ENCODE peak calls at places on chromosomes 5 and 9, in four cellular contexts. D, M, H and Z are unnamed samples.

GRCh38 chr9:91187965-91188344 is 173.8 kb downstream of the AUH start:
- DNase-seq in D (no peak), M (peak; percentile 92), H (peak; percentile 87), Z (no peak)

GRCh38 chr9:71896762-71897161 is 14.2 kb downstream of the ABHD17B start:
- DNase-seq in D (no peak), M (no peak), H (no peak), Z (no peak)

GRCh38 chr5:107869459-107870115 is 198.8 kb upstream of the EFNA5 start:
- DNase-seq in D (no peak), M (peak; percentile 69), H (peak; percentile 85), Z (no peak)

GRCh38 chr5:132264546-132265335 is 7.2 kb downstream of the PDLIM4 start:
- DNase-seq in D (peak; percentile 2), M (no peak), H (no peak), Z (no peak)

GRCh38 chr5:74613283-74613682 is 27.2 kb downstream of the ENC1 start:
- DNase-seq in D (no peak), M (no peak), H (no peak), Z (no peak)

GRCh38 chr9:1514733-1515363 is 464.7 kb downstream of the DMRT2 start:
- DNase-seq in D (no peak), M (no peak), H (no peak), Z (no peak)

GRCh38 chr5:373710-374602 is 52.4 kb downstream of the AHRR start:
- DNase-seq in D (peak; percentile 49), M (peak; percentile 68), H (peak; percentile 46), Z (no peak)

GRCh38 chr5:32057157-32058096 is 116.7 kb downstream of the GOLPH3 start:
- DNase-seq in D (no peak), M (peak; percentile 10), H (no peak), Z (no peak)

GRCh38 chr9:36144322-36145206 is 8.0 kb downstream of the GLIPR2 start:
- DNase-seq in D (no peak), M (no peak), H (no peak), Z (no peak)

GRCh38 chr5:73369283-73369682 is 79.3 kb downstream of the FOXD1 start:
- DNase-seq in D (no peak), M (peak; percentile 66), H (peak; percentile 76), Z (no peak)

GRCh38 chr5:43619380-43619779 is 16.4 kb downstream of the NNT start:
- DNase-seq in D (no peak), M (peak; percentile 59), H (no peak), Z (no peak)

GRCh38 chr5:54390015-54390414 is 65.5 kb upstream of the HSPB3 start:
- DNase-seq in D (peak; percentile 91), M (peak; percentile 76), H (peak; percentile 88), Z (peak; percentile 12)

GRCh38 chr9:21681641-21682040 is 120.8 kb upstream of the MTAP start:
- DNase-seq in D (no peak), M (peak; percentile 87), H (peak; percentile 94), Z (no peak)

GRCh38 chr9:106885451-106885850 is 22.5 kb downstream of the ZNF462 start:
- DNase-seq in D (no peak), M (peak; percentile 77), H (peak; percentile 75), Z (no peak)

GRCh38 chr9:24698864-24699518 is 153.3 kb upstream of the IZUMO3 start:
- DNase-seq in D (no peak), M (no peak), H (no peak), Z (no peak)

GRCh38 chr5:149452665-149453617 is 73.8 kb upstream of the IL17B start:
- DNase-seq in D (no peak), M (peak; percentile 92), H (peak; percentile 97), Z (peak; percentile 84)

GRCh38 chr5:55993013-55993412 is 1.8 kb downstream of the IL6ST start:
- DNase-seq in D (no peak), M (peak; percentile 69), H (no peak), Z (no peak)

GRCh38 chr9:88721028-88721427 is 186.1 kb downstream of the NXNL2 start:
- DNase-seq in D (no peak), M (no peak), H (no peak), Z (no peak)

GRCh38 chr5:176702952-176703641 is 55.8 kb downstream of the TSPAN17 start:
- DNase-seq in D (no peak), M (no peak), H (no peak), Z (no peak)

GRCh38 chr5:133842846-133843725 is 125.3 kb downstream of the C5orf15 start:
- DNase-seq in D (peak; percentile 54), M (no peak), H (peak; percentile 49), Z (no peak)

GRCh38 chr9:69317081-69317480 is 7.9 kb upstream of the ENTREP1 start:
- DNase-seq in D (no peak), M (peak; percentile 7), H (peak; percentile 56), Z (no peak)

GRCh38 chr5:43036856-43037711 is 3.0 kb downstream of the ANXA2R start:
- DNase-seq in D (no peak), M (no peak), H (peak; percentile 58), Z (peak; percentile 24)

GRCh38 chr9:93452710-93453046 is 703 bp downstream of the FAM120AOS start:
- DNase-seq in D (no peak), M (no peak), H (no peak), Z (peak; percentile 25)

GRCh38 chr5:121949885-121950284 is 11.9 kb upstream of the SRFBP1 start:
- DNase-seq in D (peak; percentile 46), M (peak; percentile 74), H (peak; percentile 12), Z (no peak)

DNA sequence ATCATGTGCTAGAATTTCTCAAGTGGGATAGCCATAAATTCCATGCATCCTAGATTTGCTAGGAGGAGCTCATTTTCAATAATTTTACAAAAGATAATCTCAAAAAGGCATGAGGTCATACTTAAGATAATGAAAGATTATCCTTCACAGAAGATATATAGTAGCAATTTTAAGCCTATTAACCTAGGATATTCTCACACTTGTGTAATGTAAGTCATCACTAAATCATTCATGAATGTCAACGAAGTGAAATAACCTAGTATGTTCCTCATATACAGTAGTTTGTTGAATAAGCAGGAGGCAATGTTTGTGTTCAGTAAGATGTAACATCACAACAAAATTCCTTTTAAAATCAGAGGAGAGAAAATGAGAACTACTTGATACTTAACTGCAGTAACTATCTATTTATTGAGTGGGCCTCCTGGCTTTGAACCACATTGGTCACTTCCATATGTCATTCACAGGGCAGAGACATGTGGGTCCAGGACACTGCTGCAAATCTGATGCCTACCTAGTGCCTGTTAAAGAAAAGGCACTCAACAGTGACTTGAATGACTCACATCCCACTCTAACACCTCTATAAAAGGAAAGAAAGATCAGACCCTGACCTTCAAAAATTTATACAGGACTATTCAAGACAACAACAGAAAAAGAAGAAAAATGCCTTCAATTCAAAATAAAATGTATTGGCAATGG is 8.2 kb downstream of the LIFR start:
- DNase-seq in D (no peak), M (no peak), H (no peak), Z (no peak)
- H3K4me3 ChIP-seq in D (no peak overlapping the region), M (no peak overlapping the region), H (no peak overlapping the region), Z (no peak overlapping the region)

DNA sequence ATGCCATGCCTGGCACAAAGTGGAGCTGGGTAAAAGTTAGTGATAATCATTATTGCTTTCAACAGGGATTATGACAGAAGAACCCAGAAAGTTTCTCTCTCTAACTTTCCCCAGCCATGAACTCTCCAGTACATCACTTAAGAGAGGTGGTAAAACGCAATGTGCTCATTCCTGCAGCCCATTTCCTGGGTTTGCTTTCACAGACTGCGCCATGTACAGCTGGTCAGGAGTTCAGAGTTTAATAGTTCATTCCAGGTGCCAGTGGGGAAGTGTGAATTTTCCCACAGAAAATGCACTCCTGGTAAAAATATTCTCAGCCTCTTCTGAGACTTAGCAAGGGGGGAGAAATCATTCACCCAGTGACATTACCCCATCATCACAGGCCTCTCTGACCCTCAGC is 35.5 kb downstream of the ADAM19 start:
- DNase-seq in D (no peak), M (no peak), H (no peak), Z (no peak)
- H3K4me3 ChIP-seq in D (no peak overlapping the region), M (no peak overlapping the region), H (no peak overlapping the region), Z (no peak overlapping the region)

GRCh38 chr9:17389026-17389425 is 189.8 kb upstream of the SH3GL2 start:
- DNase-seq in D (no peak), M (no peak), H (no peak), Z (no peak)

GRCh38 chr9:17398351-17398750 is 180.5 kb upstream of the SH3GL2 start:
- DNase-seq in D (no peak), M (peak; percentile 87), H (no peak), Z (no peak)

DNA sequence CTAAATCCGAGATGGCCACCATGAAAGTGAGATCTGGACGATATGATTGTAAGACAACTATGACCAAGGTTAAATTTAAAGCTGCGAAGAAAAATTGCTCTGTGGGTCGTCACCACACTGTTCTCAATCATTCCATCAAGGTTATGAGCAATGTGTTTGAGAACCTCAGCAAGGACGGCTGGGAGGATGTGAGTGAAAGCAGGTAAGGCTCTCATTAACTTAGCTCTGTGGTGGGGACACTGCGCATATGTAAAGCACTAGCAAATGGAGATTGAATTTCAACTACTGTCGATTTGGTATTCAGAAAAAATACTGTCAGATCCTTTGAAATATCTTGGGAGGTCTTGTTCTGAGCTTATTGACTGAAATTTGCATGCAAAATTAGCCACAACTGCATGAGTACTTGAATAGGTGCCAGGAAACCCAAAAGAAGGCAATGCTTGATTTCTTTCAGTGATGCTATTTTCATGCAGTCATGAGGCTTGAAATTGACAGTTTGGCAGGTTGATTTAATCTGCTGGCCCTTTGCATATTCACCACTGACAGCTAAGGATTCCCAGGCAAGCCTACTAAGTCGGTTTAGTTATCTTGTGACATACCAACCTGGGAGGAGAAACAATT is 183.9 kb upstream of the SH3GL2 start:
- DNase-seq in D (no peak), M (no peak), H (no peak), Z (no peak)
- H3K4me3 ChIP-seq in D (no peak overlapping the region), M (no peak overlapping the region), H (no peak overlapping the region), Z (no peak overlapping the region)

DNA sequence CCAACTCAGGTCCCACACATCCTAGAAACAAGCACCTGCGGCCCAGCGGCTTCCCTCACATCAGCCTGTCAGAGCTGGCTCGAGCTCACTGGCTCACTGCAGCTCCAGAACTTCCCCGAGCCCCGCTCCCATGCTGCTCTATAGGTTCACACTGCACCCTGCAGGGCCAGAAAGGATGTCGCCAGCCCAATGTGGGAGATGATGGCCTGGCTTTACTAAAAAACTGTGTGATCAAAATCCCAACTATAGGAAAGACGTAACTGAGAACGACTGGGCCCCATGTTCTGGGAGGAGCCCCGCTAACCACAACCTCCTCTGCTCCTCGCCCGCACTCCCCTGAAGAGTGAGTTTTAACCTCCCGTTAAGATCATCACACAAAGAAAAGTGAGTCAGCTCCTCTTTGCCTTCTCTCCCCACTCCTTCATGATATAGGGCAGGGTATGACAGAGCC is 4.6 kb downstream of the SURF4 start:
- DNase-seq in D (no peak), M (no peak), H (peak; percentile 31), Z (no peak)
- H3K4me3 ChIP-seq in D (no peak overlapping the region), M (no peak overlapping the region), H (no peak overlapping the region), Z (no peak overlapping the region)

DNA sequence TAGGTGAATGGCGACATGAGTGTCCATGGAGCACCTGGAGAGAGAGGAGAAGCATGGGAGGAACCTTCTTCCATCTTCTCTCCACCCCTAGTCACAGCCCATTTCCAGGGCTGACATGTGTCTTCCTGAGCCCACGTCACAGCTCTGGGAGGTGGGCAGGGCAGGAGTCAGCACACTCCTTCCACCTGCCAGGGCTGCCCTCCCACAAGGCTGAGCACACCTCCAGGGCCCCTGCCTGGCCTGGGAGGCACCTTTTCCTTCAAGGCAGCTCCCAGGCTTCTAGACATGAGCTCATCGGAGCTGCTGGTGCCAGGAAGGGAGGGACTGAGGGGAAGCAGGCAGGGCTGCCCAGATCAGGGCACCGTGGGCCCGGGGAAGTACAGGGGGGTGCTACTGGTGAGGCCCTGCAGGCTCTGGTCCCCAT is 13.6 kb upstream of the SYNPO start:
- DNase-seq in D (no peak), M (no peak), H (peak; percentile 56), Z (peak; percentile 85)
- H3K4me3 ChIP-seq in D (no peak overlapping the region), M (no peak overlapping the region), H (no peak overlapping the region), Z (peak overlapping the region; percentile 97)